ENCODE peak calls at places on chromosomes 12 and 14, in five cellular contexts. One of them, this sample, is unnamed.

GRCh38 chr12:26845057-26845666 is 12.2 kb upstream of the ITPR2 start:
- DNase-seq in H1: no peak
- DNase-seq in HepG2: peak; percentile 51
- DNase-seq in K562: peak; percentile 52
- DNase-seq in SK-N-SH: peak; percentile 50
- DNase-seq in this sample: peak; percentile 44

GRCh38 chr14:91108941-91109611 is 4.8 kb upstream of the DGLUCY start:
- DNase-seq in H1: no peak
- DNase-seq in HepG2: no peak
- DNase-seq in K562: no peak
- DNase-seq in SK-N-SH: no peak
- DNase-seq in this sample: no peak

GRCh38 chr14:101788016-101788695 is 26.6 kb downstream of the PPP2R5C start:
- DNase-seq in H1: no peak
- DNase-seq in HepG2: no peak
- DNase-seq in K562: no peak
- DNase-seq in SK-N-SH: no peak
- DNase-seq in this sample: no peak

GRCh38 chr14:64632056-64632455 is 72.2 kb upstream of the PLEKHG3 start:
- DNase-seq in H1: no peak
- DNase-seq in HepG2: no peak
- DNase-seq in K562: no peak
- DNase-seq in SK-N-SH: no peak
- DNase-seq in this sample: no peak

GRCh38 chr14:103687712-103688111 is 27.5 kb downstream of the XRCC3 start:
- DNase-seq in H1: no peak
- DNase-seq in HepG2: no peak
- DNase-seq in K562: no peak
- DNase-seq in SK-N-SH: no peak
- DNase-seq in this sample: no peak

GRCh38 chr12:5549011-5549410 is 117.1 kb downstream of the NTF3 start:
- DNase-seq in H1: no peak
- DNase-seq in HepG2: no peak
- DNase-seq in K562: no peak
- DNase-seq in SK-N-SH: no peak
- DNase-seq in this sample: no peak

GRCh38 chr12:57754411-57755193 is at the start of gene MARCHF9:
- DNase-seq in H1: no peak
- DNase-seq in HepG2: no peak
- DNase-seq in K562: peak; percentile 89
- DNase-seq in SK-N-SH: peak; percentile 87
- DNase-seq in this sample: no peak

GRCh38 chr12:121789233-121789781 is 4.2 kb downstream of the RHOF start:
- DNase-seq in H1: no peak
- DNase-seq in HepG2: no peak
- DNase-seq in K562: no peak
- DNase-seq in SK-N-SH: no peak
- DNase-seq in this sample: no peak

GRCh38 chr14:100341301-100342031 is 18.3 kb downstream of the SLC25A47 start:
- DNase-seq in H1: no peak
- DNase-seq in HepG2: no peak
- DNase-seq in K562: no peak
- DNase-seq in SK-N-SH: peak; percentile 14
- DNase-seq in this sample: no peak

GRCh38 chr12:122454250-122454721 is 31.8 kb upstream of the CLIP1 start:
- DNase-seq in H1: no peak
- DNase-seq in HepG2: no peak
- DNase-seq in K562: no peak
- DNase-seq in SK-N-SH: no peak
- DNase-seq in this sample: no peak

GRCh38 chr12:90010089-90010488 is 301.5 kb upstream of the ATP2B1 start:
- DNase-seq in H1: no peak
- DNase-seq in HepG2: no peak
- DNase-seq in K562: no peak
- DNase-seq in SK-N-SH: no peak
- DNase-seq in this sample: no peak

GRCh38 chr14:100419856-100420255 is 96.7 kb downstream of the SLC25A47 start:
- DNase-seq in H1: no peak
- DNase-seq in HepG2: peak; percentile 12
- DNase-seq in K562: no peak
- DNase-seq in SK-N-SH: peak; percentile 70
- DNase-seq in this sample: no peak

GRCh38 chr12:2382391-2383155 is 329.8 kb downstream of the CACNA1C start:
- DNase-seq in H1: no peak
- DNase-seq in HepG2: no peak
- DNase-seq in K562: no peak
- DNase-seq in SK-N-SH: no peak
- DNase-seq in this sample: no peak

GRCh38 chr12:67541625-67541991 is 106.9 kb upstream of the DYRK2 start:
- DNase-seq in H1: no peak
- DNase-seq in HepG2: no peak
- DNase-seq in K562: no peak
- DNase-seq in SK-N-SH: no peak
- DNase-seq in this sample: no peak

GRCh38 chr14:60265163-60265562 is 16.1 kb downstream of the PPM1A start:
- DNase-seq in H1: no peak
- DNase-seq in HepG2: no peak
- DNase-seq in K562: no peak
- DNase-seq in SK-N-SH: no peak
- DNase-seq in this sample: no peak

GRCh38 chr14:73468808-73469386 is 10.6 kb upstream of the NUMB start:
- DNase-seq in H1: no peak
- DNase-seq in HepG2: no peak
- DNase-seq in K562: no peak
- DNase-seq in SK-N-SH: no peak
- DNase-seq in this sample: no peak

GRCh38 chr14:34568803-34569202 is 29.3 kb upstream of the EAPP start:
- DNase-seq in H1: no peak
- DNase-seq in HepG2: no peak
- DNase-seq in K562: no peak
- DNase-seq in SK-N-SH: no peak
- DNase-seq in this sample: no peak

GRCh38 chr14:21107360-21107781 is 6.5 kb downstream of the TMEM253 start:
- DNase-seq in H1: no peak
- DNase-seq in HepG2: no peak
- DNase-seq in K562: peak; percentile 87
- DNase-seq in SK-N-SH: no peak
- DNase-seq in this sample: peak; percentile 51

GRCh38 chr12:79690156-79690605 is 583 bp downstream of the PAWR start:
- DNase-seq in H1: no peak
- DNase-seq in HepG2: peak; percentile 14
- DNase-seq in K562: no peak
- DNase-seq in SK-N-SH: peak; percentile 49
- DNase-seq in this sample: no peak

GRCh38 chr14:23828611-23829010 is 125.0 kb upstream of the DHRS4 start:
- DNase-seq in H1: no peak
- DNase-seq in HepG2: no peak
- DNase-seq in K562: no peak
- DNase-seq in SK-N-SH: no peak
- DNase-seq in this sample: no peak

GRCh38 chr12:79439179-79439825 is 251.5 kb downstream of the PAWR start:
- DNase-seq in H1: no peak
- DNase-seq in HepG2: no peak
- DNase-seq in K562: no peak
- DNase-seq in SK-N-SH: no peak
- DNase-seq in this sample: no peak

GRCh38 chr14:96297999-96298398 is 42.0 kb downstream of the BDKRB1 start:
- DNase-seq in H1: no peak
- DNase-seq in HepG2: no peak
- DNase-seq in K562: no peak
- DNase-seq in SK-N-SH: no peak
- DNase-seq in this sample: no peak

GRCh38 chr14:103716091-103716801 is 636 bp downstream of the ZFYVE21 start:
- DNase-seq in H1: no peak
- DNase-seq in HepG2: no peak
- DNase-seq in K562: peak; percentile 29
- DNase-seq in SK-N-SH: peak; percentile 74
- DNase-seq in this sample: no peak

GRCh38 chr12:44367916-44368315 is 508.2 kb downstream of the NELL2 start:
- DNase-seq in H1: no peak
- DNase-seq in HepG2: no peak
- DNase-seq in K562: no peak
- DNase-seq in SK-N-SH: no peak
- DNase-seq in this sample: no peak

GRCh38 chr12:127383281-127383680 is 883.7 kb upstream of the TMEM132C start:
- DNase-seq in H1: no peak
- DNase-seq in HepG2: no peak
- DNase-seq in K562: no peak
- DNase-seq in SK-N-SH: no peak
- DNase-seq in this sample: no peak

GRCh38 chr14:50599700-50600444 is 39.9 kb downstream of the ATL1 start:
- DNase-seq in H1: no peak
- DNase-seq in HepG2: peak; percentile 36
- DNase-seq in K562: peak; percentile 23
- DNase-seq in SK-N-SH: peak; percentile 13
- DNase-seq in this sample: peak; percentile 38

GRCh38 chr12:6953417-6954315 is 2.5 kb downstream of the PTPN6 start:
- DNase-seq in H1: no peak
- DNase-seq in HepG2: no peak
- DNase-seq in K562: no peak
- DNase-seq in SK-N-SH: peak; percentile 24
- DNase-seq in this sample: no peak

GRCh38 chr14:43155924-43156323 is 1351.2 kb downstream of the FSCB start:
- DNase-seq in H1: no peak
- DNase-seq in HepG2: no peak
- DNase-seq in K562: no peak
- DNase-seq in SK-N-SH: no peak
- DNase-seq in this sample: no peak

DNA sequence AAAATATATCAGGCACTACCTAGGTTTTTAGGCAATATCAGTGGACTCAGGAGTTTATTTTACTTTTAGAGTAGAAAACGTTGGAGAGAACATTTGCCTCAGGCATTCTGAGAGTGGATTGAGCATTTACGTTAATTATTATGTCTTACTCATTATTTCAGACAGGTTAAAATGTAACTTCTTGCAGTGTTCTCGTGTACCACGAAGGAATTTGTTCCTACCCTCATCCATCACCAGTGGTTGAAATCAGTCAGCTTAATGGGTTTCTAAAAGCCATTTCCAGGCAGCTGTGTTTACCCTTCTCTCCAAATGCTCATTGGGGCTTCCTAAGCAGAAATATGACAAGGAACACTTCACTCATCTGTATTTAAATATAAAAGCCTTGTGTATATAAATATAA is 9.1 kb upstream of the LDHB start:
- DNase-seq in H1: no peak
- DNase-seq in HepG2: no peak
- DNase-seq in K562: no peak
- DNase-seq in SK-N-SH: no peak
- DNase-seq in this sample: no peak
- TF ChIP-seq SIN3A in H1: no peak
- TF ChIP-seq SIN3A in HepG2: no peak
- TF ChIP-seq SIN3A in K562: no peak
- TF ChIP-seq SIN3A in SK-N-SH: no peak
- TF ChIP-seq SIN3A in this sample: no peak

DNA sequence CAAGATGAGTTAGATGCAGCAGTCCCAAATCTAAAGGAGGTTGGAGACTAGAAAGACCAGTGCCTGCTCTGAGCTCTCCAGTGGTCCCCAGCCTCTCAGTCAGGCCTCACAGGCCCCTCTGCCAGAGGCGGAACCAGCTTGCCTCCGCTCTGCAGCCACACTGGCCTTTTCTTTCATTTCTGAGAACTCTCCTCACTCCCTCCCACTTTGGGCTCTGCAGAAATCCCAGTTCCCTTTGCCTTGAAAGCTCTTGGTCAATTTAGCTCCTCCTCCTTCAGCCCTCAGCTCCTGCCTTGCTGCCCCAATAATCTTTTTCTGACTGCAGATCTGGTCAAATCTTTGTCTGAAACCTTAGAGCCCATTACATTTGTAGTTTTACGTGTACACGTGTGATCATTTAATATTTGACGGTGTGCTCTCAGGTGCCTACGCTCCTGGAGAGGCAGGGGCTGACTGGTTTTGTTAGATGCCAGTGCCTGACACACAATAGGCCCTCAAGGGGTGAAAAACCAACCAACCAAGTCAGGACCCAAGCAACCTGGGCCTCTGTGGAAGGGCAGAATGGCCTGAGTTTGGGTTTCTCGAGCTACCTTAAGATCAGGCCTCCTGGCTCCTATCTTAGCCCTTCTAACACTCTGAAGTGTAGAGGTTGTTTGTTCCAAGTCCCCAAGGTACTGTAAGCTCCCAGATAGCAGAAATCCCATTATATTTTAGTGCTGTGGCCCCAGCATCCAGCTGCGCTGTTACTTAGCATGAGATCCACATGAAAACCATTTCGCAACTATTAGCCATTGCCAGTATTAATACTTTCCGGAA is 1.1 kb upstream of the NUDT4 start:
- DNase-seq in H1: no peak
- DNase-seq in HepG2: peak; percentile 71
- DNase-seq in K562: peak; percentile 90
- DNase-seq in SK-N-SH: no peak
- DNase-seq in this sample: no peak
- H3K9ac ChIP-seq in H1: no peak overlapping the region
- H3K9ac ChIP-seq in HepG2: peak overlapping the region; percentile 95
- H3K9ac ChIP-seq in K562: peak overlapping the region; percentile 85
- H3K9ac ChIP-seq in SK-N-SH: peak overlapping the region; percentile 85
- H3K9ac ChIP-seq in this sample: peak overlapping the region; percentile 92

DNA sequence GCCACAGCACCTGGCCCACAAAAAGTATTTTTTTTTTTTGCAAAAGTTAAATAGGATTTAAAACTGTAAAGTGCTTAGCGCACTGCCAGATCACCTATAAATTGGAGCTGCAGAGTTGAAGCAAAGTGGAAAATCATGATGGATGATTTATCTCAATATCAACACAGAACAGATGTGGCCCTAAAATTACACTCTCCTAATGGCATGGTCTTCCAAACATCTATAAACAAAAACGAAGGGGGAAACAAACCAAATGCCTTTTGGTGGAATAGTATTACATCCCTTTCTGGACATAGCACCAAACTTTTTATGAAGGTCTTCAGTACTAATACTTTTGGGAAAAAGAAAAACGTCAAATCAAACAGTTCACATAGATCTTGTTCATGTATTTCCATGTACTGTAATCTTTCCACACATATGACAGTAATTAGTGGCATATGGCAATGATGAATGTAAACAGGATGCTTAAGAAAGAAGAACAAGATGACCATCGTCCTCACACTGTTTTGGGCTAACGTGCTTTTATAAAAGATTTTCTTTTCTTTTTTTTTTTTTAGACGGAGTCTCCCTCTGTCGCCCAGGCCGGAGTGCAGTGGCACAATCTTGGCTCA is 22.9 kb upstream of the ANAPC7 start:
- DNase-seq in H1: no peak
- DNase-seq in HepG2: no peak
- DNase-seq in K562: no peak
- DNase-seq in SK-N-SH: peak; percentile 54
- DNase-seq in this sample: no peak
- TF ChIP-seq SIN3A in H1: no peak
- TF ChIP-seq SIN3A in HepG2: no peak
- TF ChIP-seq SIN3A in K562: no peak
- TF ChIP-seq SIN3A in SK-N-SH: no peak
- TF ChIP-seq SIN3A in this sample: no peak

GRCh38 chr12:105231396-105231795 is 4.6 kb downstream of the APPL2 start:
- DNase-seq in H1: no peak
- DNase-seq in HepG2: peak; percentile 31
- DNase-seq in K562: no peak
- DNase-seq in SK-N-SH: no peak
- DNase-seq in this sample: no peak
- H3K9ac ChIP-seq in H1: no peak overlapping the region
- H3K9ac ChIP-seq in HepG2: no peak overlapping the region
- H3K9ac ChIP-seq in K562: no peak overlapping the region
- H3K9ac ChIP-seq in SK-N-SH: peak overlapping the region; percentile 4
- H3K9ac ChIP-seq in this sample: no peak overlapping the region

GRCh38 chr12:64178122-64178521 is 44.0 kb downstream of the KICS2 start:
- DNase-seq in H1: no peak
- DNase-seq in HepG2: no peak
- DNase-seq in K562: no peak
- DNase-seq in SK-N-SH: no peak
- DNase-seq in this sample: no peak
- TF ChIP-seq SIN3A in H1: no peak
- TF ChIP-seq SIN3A in HepG2: no peak
- TF ChIP-seq SIN3A in K562: no peak
- TF ChIP-seq SIN3A in SK-N-SH: no peak
- TF ChIP-seq SIN3A in this sample: no peak

This sample was measured in HCT116.